ENCODE peak calls at places on chromosomes 13 and 19, in six cellular contexts. U is Panc1, H is upper lobe of left lung, V is HCT116, N is HepG2, J is K562. O is an unnamed sample.

GRCh38 chr13:96934889-96935490 is 59.3 kb downstream of the OXGR1 start:
- ATAC-seq in V (no peak), J (no peak), U (no peak), H (no peak), N (no peak), O (no peak)

GRCh38 chr19:1295169-1296012 is 9.7 kb downstream of the EFNA2 start:
- ATAC-seq in V (peak; percentile 58), H (no peak), N (no peak), J (peak; percentile 88), U (no peak), O (no peak)

GRCh38 chr13:20684535-20684934 is 19.0 kb upstream of the IL17D start:
- ATAC-seq in V (no peak), U (no peak), H (no peak), J (no peak), N (no peak), O (no peak)

GRCh38 chr13:67048084-67048792 is 181.9 kb downstream of the PCDH9 start:
- ATAC-seq in J (peak; percentile 61), U (no peak), V (no peak), N (peak; percentile 68), H (no peak), O (no peak)

GRCh38 chr19:53915000-53915399 is 5.9 kb downstream of the CACNG7 start:
- ATAC-seq in J (peak; percentile 98), H (no peak), V (peak; percentile 74), N (no peak), U (peak; percentile 59), O (no peak)

GRCh38 chr13:75345191-75345590 is 136.8 kb downstream of the TBC1D4 start:
- ATAC-seq in U (no peak), H (no peak), V (no peak), J (no peak), N (no peak), O (no peak)

GRCh38 chr19:8451885-8452284 is 7.1 kb downstream of the HNRNPM start:
- ATAC-seq in H (peak; percentile 65), U (peak; percentile 68), J (no peak), V (peak; percentile 55), N (peak; percentile 22), O (no peak)

GRCh38 chr19:4441994-4442845 is 15.4 kb downstream of the UBXN6 start:
- ATAC-seq in H (no peak), U (no peak), N (no peak), V (no peak), J (peak; percentile 12), O (peak; percentile 9)

GRCh38 chr13:70923863-70924752 is 815.9 kb upstream of the KLHL1 start:
- ATAC-seq in N (peak; percentile 61), V (no peak), H (peak; percentile 46), J (no peak), U (no peak), O (no peak)

GRCh38 chr19:47633996-47634395 is 25.1 kb downstream of the BICRA start:
- ATAC-seq in N (no peak), V (peak; percentile 17), J (no peak), H (no peak), U (no peak), O (no peak)

GRCh38 chr19:44905437-44906160 is at the start of gene APOE:
- ATAC-seq in V (no peak), U (peak; percentile 59), N (peak; percentile 62), H (no peak), J (peak; percentile 22), O (no peak)

GRCh38 chr13:28049880-28050871 is 50.2 kb downstream of the FLT3 start:
- ATAC-seq in V (no peak), N (no peak), H (no peak), U (no peak), J (no peak), O (no peak)

GRCh38 chr13:110706570-110707378 is 858 bp upstream of the CARS2 start:
- ATAC-seq in U (no peak), J (no peak), V (no peak), H (peak; percentile 7), N (no peak), O (no peak)

GRCh38 chr13:113472355-113473025 is 18.0 kb downstream of the DCUN1D2 start:
- ATAC-seq in U (no peak), H (peak; percentile 60), V (no peak), N (no peak), J (no peak), O (peak; percentile 67)

GRCh38 chr13:77729502-77730221 is 32.2 kb downstream of the SLAIN1 start:
- ATAC-seq in V (no peak), U (no peak), N (no peak), J (no peak), H (no peak), O (no peak)

GRCh38 chr19:49684251-49684982 is 5.0 kb upstream of the ADM5 start:
- ATAC-seq in N (peak; percentile 53), V (peak; percentile 48), J (peak; percentile 68), U (peak; percentile 41), H (no peak), O (no peak)
- TF ChIP-seq POLR2AphosphoS5 in N (no peak), V (no peak), J (no peak), U (no peak), H (no peak), O (no peak)

GRCh38 chr13:99312493-99312883 is 5.3 kb upstream of the GPR183 start:
- ATAC-seq in J (no peak), V (no peak), H (peak; percentile 84), N (no peak), U (no peak), O (peak; percentile 92)
- TF ChIP-seq POLR2AphosphoS5 in J (no peak), V (no peak), H (peak; percentile 73), N (no peak), U (no peak), O (peak; percentile 67)

GRCh38 chr19:5892772-5893275 is 10.8 kb downstream of the NDUFA11 start:
- ATAC-seq in U (peak; percentile 13), H (no peak), N (no peak), V (peak; percentile 17), J (no peak), O (no peak)

GRCh38 chr19:5894704-5895349 is 8.8 kb downstream of the NDUFA11 start:
- ATAC-seq in J (no peak), N (no peak), U (no peak), H (no peak), V (no peak), O (no peak)

GRCh38 chr19:5893296-5893903 is 10.2 kb downstream of the NDUFA11 start:
- ATAC-seq in N (peak; percentile 3), J (peak; percentile 39), V (no peak), H (no peak), U (no peak), O (no peak)

GRCh38 chr19:5895409-5895808 is 8.2 kb downstream of the NDUFA11 start:
- ATAC-seq in V (no peak), H (no peak), N (no peak), J (no peak), U (no peak), O (no peak)

GRCh38 chr19:5893907-5894703 is 9.5 kb downstream of the NDUFA11 start:
- ATAC-seq in U (no peak), J (peak; percentile 69), N (no peak), V (no peak), H (no peak), O (no peak)
- TF ChIP-seq POLR2AphosphoS5 in U (no peak), J (peak; percentile 38), N (peak; percentile 11), V (peak; percentile 30), H (no peak), O (no peak)

GRCh38 chr13:30396434-30397075 is 25.7 kb upstream of the UBE2L5 start:
- ATAC-seq in H (no peak), J (no peak), V (no peak), N (no peak), U (no peak), O (no peak)

GRCh38 chr13:30400376-30400775 is 21.9 kb upstream of the UBE2L5 start:
- ATAC-seq in V (no peak), H (no peak), U (no peak), N (no peak), J (no peak), O (no peak)

GRCh38 chr13:30398601-30399072 is 23.7 kb upstream of the UBE2L5 start:
- ATAC-seq in U (no peak), H (no peak), J (no peak), N (peak; percentile 75), V (no peak), O (no peak)

GRCh38 chr13:30394798-30395191 is 27.5 kb upstream of the UBE2L5 start:
- ATAC-seq in H (no peak), J (no peak), N (no peak), V (peak; percentile 10), U (no peak), O (no peak)

DNA sequence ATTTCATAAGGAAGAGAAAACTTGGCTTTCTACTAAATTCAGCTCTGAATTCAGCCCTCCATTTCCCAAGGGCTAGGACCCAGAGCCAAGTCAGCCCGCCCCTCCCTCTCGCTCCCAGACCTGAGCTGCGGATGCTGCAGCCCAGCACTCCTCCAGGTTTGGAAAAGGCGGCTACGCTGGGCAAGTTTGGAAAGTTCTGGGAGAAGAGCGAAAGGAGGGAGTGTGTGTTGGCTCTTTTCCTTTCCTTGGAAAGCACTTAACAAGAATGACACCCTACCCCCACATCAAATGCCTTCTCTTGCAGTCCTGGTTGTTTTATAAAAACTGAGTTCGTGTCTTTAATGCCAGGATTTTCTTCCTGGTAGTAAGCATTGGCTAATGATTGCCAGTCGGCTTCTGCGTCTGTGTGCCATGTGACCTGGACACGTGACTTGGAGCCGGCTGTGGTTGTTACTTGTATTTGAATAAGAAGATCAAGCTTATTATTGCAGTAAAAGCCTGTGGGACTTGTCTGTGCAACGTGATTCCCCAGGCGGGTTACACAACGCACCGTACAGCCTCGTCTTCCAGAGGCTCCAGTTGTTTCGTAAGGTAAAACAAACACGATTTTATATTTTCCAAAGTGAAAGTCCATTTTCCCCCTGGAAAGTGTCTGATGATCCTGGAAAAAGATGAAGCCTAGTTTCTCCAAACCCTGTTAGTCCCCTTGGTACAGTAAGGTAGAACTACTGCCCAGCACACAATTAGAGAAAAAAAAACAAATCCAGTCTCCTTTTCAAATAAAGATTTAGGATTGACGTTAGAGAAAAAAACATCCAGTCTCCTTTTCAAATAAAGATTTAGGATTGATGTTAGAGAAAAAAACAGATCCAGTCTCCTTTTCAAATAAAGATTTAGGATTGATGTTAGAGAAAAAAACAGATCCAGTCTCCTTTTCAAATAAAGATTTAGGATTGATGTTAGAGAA is 26.8 kb upstream of the UBE2L5 start:
- ATAC-seq in J (peak; percentile 75), U (peak; percentile 88), N (peak; percentile 83), H (peak; percentile 85), V (peak; percentile 86), O (peak; percentile 93)
- TF ChIP-seq POLR2AphosphoS5 in J (no peak), U (no peak), N (peak; percentile 66), H (peak; percentile 71), V (peak; percentile 29), O (peak; percentile 69)

GRCh38 chr13:30835442-30835841 is 70.6 kb upstream of the MEDAG start:
- ATAC-seq in H (no peak), V (no peak), U (no peak), N (no peak), J (no peak), O (no peak)
- TF ChIP-seq POLR2AphosphoS5 in H (no peak), V (no peak), U (no peak), N (no peak), J (no peak), O (no peak)

GRCh38 chr19:33499671-33500506 is 21.7 kb downstream of the PEPD start:
- ATAC-seq in H (peak; percentile 24), J (no peak), U (no peak), V (no peak), N (no peak), O (no peak)
- TF ChIP-seq POLR2AphosphoS5 in H (no peak), J (no peak), U (no peak), V (no peak), N (no peak), O (no peak)